ENCODE peak calls at places on chromosome 22, in four cellular contexts. One of them, this sample, is unnamed.

GRCh38 chr22:23556026-23556620 is 24.0 kb downstream of the IGLL1 start:
- DNase-seq in ascending aorta: peak; percentile 24
- DNase-seq in effector memory CD4-positive, alpha-beta T cell: no peak
- DNase-seq in neuronal stem cell: no peak
- DNase-seq in this sample: no peak

GRCh38 chr22:36809351-36809750 is 7.5 kb downstream of the PVALB start:
- DNase-seq in ascending aorta: no peak
- DNase-seq in neuronal stem cell: no peak
- DNase-seq in effector memory CD4-positive, alpha-beta T cell: no peak
- DNase-seq in this sample: no peak

GRCh38 chr22:39917776-39918493 is 17.1 kb downstream of the GRAP2 start:
- DNase-seq in neuronal stem cell: no peak
- DNase-seq in ascending aorta: no peak
- DNase-seq in effector memory CD4-positive, alpha-beta T cell: no peak
- DNase-seq in this sample: no peak

GRCh38 chr22:45878051-45878764 is 98.8 kb downstream of the WNT7B start:
- DNase-seq in effector memory CD4-positive, alpha-beta T cell: no peak
- DNase-seq in ascending aorta: peak; percentile 39
- DNase-seq in neuronal stem cell: no peak
- DNase-seq in this sample: no peak

GRCh38 chr22:17097701-17098100 is 12.9 kb downstream of the IL17RA start:
- DNase-seq in effector memory CD4-positive, alpha-beta T cell: no peak
- DNase-seq in neuronal stem cell: no peak
- DNase-seq in ascending aorta: no peak
- DNase-seq in this sample: no peak

GRCh38 chr22:20487715-20488114 is 7.9 kb downstream of the KLHL22 start:
- DNase-seq in neuronal stem cell: no peak
- DNase-seq in ascending aorta: no peak
- DNase-seq in effector memory CD4-positive, alpha-beta T cell: no peak
- DNase-seq in this sample: no peak

GRCh38 chr22:42039271-42039670 is 31.3 kb downstream of the NAGA start:
- DNase-seq in ascending aorta: no peak
- DNase-seq in neuronal stem cell: no peak
- DNase-seq in effector memory CD4-positive, alpha-beta T cell: no peak
- DNase-seq in this sample: no peak

GRCh38 chr22:29344137-29344536 is 28.6 kb upstream of the RASL10A start:
- DNase-seq in ascending aorta: peak; percentile 85
- DNase-seq in effector memory CD4-positive, alpha-beta T cell: no peak
- DNase-seq in neuronal stem cell: no peak
- DNase-seq in this sample: no peak

GRCh38 chr22:18104566-18104965 is 6.0 kb upstream of the TUBA8 start:
- DNase-seq in effector memory CD4-positive, alpha-beta T cell: no peak
- DNase-seq in neuronal stem cell: no peak
- DNase-seq in ascending aorta: no peak
- DNase-seq in this sample: no peak

GRCh38 chr22:20003304-20003703 is 13.3 kb downstream of the ARVCF start:
- DNase-seq in effector memory CD4-positive, alpha-beta T cell: no peak
- DNase-seq in neuronal stem cell: no peak
- DNase-seq in ascending aorta: no peak
- DNase-seq in this sample: no peak

GRCh38 chr22:28817919-28818859 is 17.8 kb upstream of the XBP1 start:
- DNase-seq in ascending aorta: no peak
- DNase-seq in effector memory CD4-positive, alpha-beta T cell: no peak
- DNase-seq in neuronal stem cell: no peak
- DNase-seq in this sample: no peak

DNA sequence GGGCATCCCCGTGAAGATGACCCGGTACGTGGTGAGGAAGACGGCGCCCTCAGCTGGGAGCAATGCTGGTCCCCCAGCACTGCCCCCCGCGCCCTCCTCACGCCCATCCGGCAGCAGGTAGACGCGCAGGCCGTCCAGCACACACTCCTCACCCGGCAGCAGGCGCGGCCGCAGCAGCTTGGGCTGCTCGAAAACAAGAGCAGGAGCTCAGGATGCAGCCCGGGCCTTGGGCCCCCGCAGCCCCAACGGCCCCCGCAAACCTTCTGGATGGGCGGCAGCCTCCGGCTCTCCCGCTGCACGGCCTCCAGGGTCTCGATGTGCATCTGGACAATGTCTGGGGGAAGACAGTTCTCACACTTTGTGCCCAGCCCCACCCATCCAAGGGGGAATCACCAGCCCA is 13.3 kb downstream of the SBF1 start:
- DNase-seq in neuronal stem cell: no peak
- DNase-seq in ascending aorta: no peak
- DNase-seq in effector memory CD4-positive, alpha-beta T cell: no peak
- DNase-seq in this sample: no peak
- H3K36me3 ChIP-seq in neuronal stem cell: peaks cover 78% of the 10 kb centered on the region
- H3K36me3 ChIP-seq in ascending aorta: peaks cover 98% of the 10 kb centered on the region
- H3K36me3 ChIP-seq in effector memory CD4-positive, alpha-beta T cell: peaks cover 99% of the 10 kb centered on the region
- H3K36me3 ChIP-seq in this sample: peaks cover 79% of the 10 kb centered on the region

GRCh38 chr22:44336962-44337657 is 24.4 kb upstream of the SHISAL1 start:
- DNase-seq in ascending aorta: no peak
- DNase-seq in effector memory CD4-positive, alpha-beta T cell: no peak
- DNase-seq in neuronal stem cell: no peak
- DNase-seq in this sample: no peak
- H3K36me3 ChIP-seq in ascending aorta: no peaks in the 10 kb centered on the region
- H3K36me3 ChIP-seq in effector memory CD4-positive, alpha-beta T cell: no peaks in the 10 kb centered on the region
- H3K36me3 ChIP-seq in neuronal stem cell: no peaks in the 10 kb centered on the region
- H3K36me3 ChIP-seq in this sample: no peaks in the 10 kb centered on the region

GRCh38 chr22:47288640-47289039 is 526.2 kb downstream of the TBC1D22A start:
- DNase-seq in ascending aorta: peak; percentile 24
- DNase-seq in effector memory CD4-positive, alpha-beta T cell: no peak
- DNase-seq in neuronal stem cell: no peak
- DNase-seq in this sample: no peak
- H3K36me3 ChIP-seq in ascending aorta: no peaks in the 10 kb centered on the region
- H3K36me3 ChIP-seq in effector memory CD4-positive, alpha-beta T cell: no peaks in the 10 kb centered on the region
- H3K36me3 ChIP-seq in neuronal stem cell: no peaks in the 10 kb centered on the region
- H3K36me3 ChIP-seq in this sample: no peaks in the 10 kb centered on the region

GRCh38 chr22:26017932-26018331 is 151.3 kb upstream of the SEZ6L start:
- DNase-seq in ascending aorta: no peak
- DNase-seq in neuronal stem cell: no peak
- DNase-seq in effector memory CD4-positive, alpha-beta T cell: no peak
- DNase-seq in this sample: no peak
- H3K36me3 ChIP-seq in ascending aorta: no peaks in the 10 kb centered on the region
- H3K36me3 ChIP-seq in neuronal stem cell: no peaks in the 10 kb centered on the region
- H3K36me3 ChIP-seq in effector memory CD4-positive, alpha-beta T cell: no peaks in the 10 kb centered on the region
- H3K36me3 ChIP-seq in this sample: no peaks in the 10 kb centered on the region

GRCh38 chr22:33984211-33984610 is 63.9 kb upstream of the LARGE1 start:
- DNase-seq in ascending aorta: no peak
- DNase-seq in effector memory CD4-positive, alpha-beta T cell: no peak
- DNase-seq in neuronal stem cell: no peak
- DNase-seq in this sample: no peak
- H3K36me3 ChIP-seq in ascending aorta: no peaks in the 10 kb centered on the region
- H3K36me3 ChIP-seq in effector memory CD4-positive, alpha-beta T cell: no peaks in the 10 kb centered on the region
- H3K36me3 ChIP-seq in neuronal stem cell: no peaks in the 10 kb centered on the region
- H3K36me3 ChIP-seq in this sample: no peaks in the 10 kb centered on the region

GRCh38 chr22:43134553-43134952 is 8.6 kb downstream of the MCAT start:
- DNase-seq in neuronal stem cell: no peak
- DNase-seq in ascending aorta: no peak
- DNase-seq in effector memory CD4-positive, alpha-beta T cell: no peak
- DNase-seq in this sample: no peak

GRCh38 chr22:43133401-43133800 is 9.8 kb downstream of the MCAT start:
- DNase-seq in neuronal stem cell: no peak
- DNase-seq in ascending aorta: no peak
- DNase-seq in effector memory CD4-positive, alpha-beta T cell: no peak
- DNase-seq in this sample: no peak

GRCh38 chr22:43129426-43130425 is 13.5 kb downstream of the MCAT start:
- DNase-seq in effector memory CD4-positive, alpha-beta T cell: no peak
- DNase-seq in neuronal stem cell: no peak
- DNase-seq in ascending aorta: no peak
- DNase-seq in this sample: no peak

GRCh38 chr22:43128928-43129424 is 14.2 kb downstream of the MCAT start:
- DNase-seq in neuronal stem cell: no peak
- DNase-seq in effector memory CD4-positive, alpha-beta T cell: no peak
- DNase-seq in ascending aorta: no peak
- DNase-seq in this sample: no peak

GRCh38 chr22:43131773-43132501 is 11.3 kb downstream of the MCAT start:
- DNase-seq in ascending aorta: no peak
- DNase-seq in neuronal stem cell: no peak
- DNase-seq in effector memory CD4-positive, alpha-beta T cell: no peak
- DNase-seq in this sample: no peak
- H3K36me3 ChIP-seq in ascending aorta: peaks cover 25% of the 10 kb centered on the region
- H3K36me3 ChIP-seq in neuronal stem cell: peaks cover 35% of the 10 kb centered on the region
- H3K36me3 ChIP-seq in effector memory CD4-positive, alpha-beta T cell: peaks cover 14% of the 10 kb centered on the region
- H3K36me3 ChIP-seq in this sample: peaks cover 15% of the 10 kb centered on the region

GRCh38 chr22:50308986-50309600 is 1.6 kb upstream of the PLXNB2 start:
- DNase-seq in neuronal stem cell: no peak
- DNase-seq in effector memory CD4-positive, alpha-beta T cell: no peak
- DNase-seq in ascending aorta: no peak
- DNase-seq in this sample: no peak
- H3K36me3 ChIP-seq in neuronal stem cell: peaks cover 4% of the 10 kb centered on the region
- H3K36me3 ChIP-seq in effector memory CD4-positive, alpha-beta T cell: no peaks in the 10 kb centered on the region
- H3K36me3 ChIP-seq in ascending aorta: no peaks in the 10 kb centered on the region
- H3K36me3 ChIP-seq in this sample: no peaks in the 10 kb centered on the region

GRCh38 chr22:30926706-30927105 is 41.9 kb downstream of the MORC2 start:
- DNase-seq in effector memory CD4-positive, alpha-beta T cell: no peak
- DNase-seq in neuronal stem cell: no peak
- DNase-seq in ascending aorta: no peak
- DNase-seq in this sample: no peak

GRCh38 chr22:30930228-30930627 is 38.3 kb downstream of the MORC2 start:
- DNase-seq in ascending aorta: peak; percentile 18
- DNase-seq in neuronal stem cell: no peak
- DNase-seq in effector memory CD4-positive, alpha-beta T cell: no peak
- DNase-seq in this sample: no peak

GRCh38 chr22:30925667-30926066 is 42.9 kb downstream of the MORC2 start:
- DNase-seq in neuronal stem cell: no peak
- DNase-seq in ascending aorta: no peak
- DNase-seq in effector memory CD4-positive, alpha-beta T cell: no peak
- DNase-seq in this sample: no peak

GRCh38 chr22:30928401-30928800 is 40.2 kb downstream of the MORC2 start:
- DNase-seq in neuronal stem cell: no peak
- DNase-seq in ascending aorta: no peak
- DNase-seq in effector memory CD4-positive, alpha-beta T cell: no peak
- DNase-seq in this sample: no peak

GRCh38 chr22:30927806-30928205 is 40.8 kb downstream of the MORC2 start:
- DNase-seq in effector memory CD4-positive, alpha-beta T cell: no peak
- DNase-seq in ascending aorta: peak; percentile 57
- DNase-seq in neuronal stem cell: no peak
- DNase-seq in this sample: no peak
- H3K36me3 ChIP-seq in effector memory CD4-positive, alpha-beta T cell: peaks cover 74% of the 10 kb centered on the region
- H3K36me3 ChIP-seq in ascending aorta: peaks cover 73% of the 10 kb centered on the region
- H3K36me3 ChIP-seq in neuronal stem cell: peaks cover 61% of the 10 kb centered on the region
- H3K36me3 ChIP-seq in this sample: peaks cover 90% of the 10 kb centered on the region

This sample was measured in esophagus squamous epithelium.